ENCODE peak calls at places on chromosomes 6 and 20, in ten cellular contexts. U, P, Q, J, F, H, Z, R, T and E are unnamed samples.
A peak's percentile ranks its signal among the peaks of the same experiment; 100 is the strongest.

GRCh38 chr20:1298166-1298565 is 30.8 kb downstream of the SDCBP2 start:
- DNase-seq in U (no peak), P (no peak), Q (no peak), J (no peak), F (no peak), H (no peak), Z (no peak), R (no peak), T (no peak), E (no peak)

GRCh38 chr6:150547511-150548222 is 52.0 kb upstream of the PLEKHG1 start:
- DNase-seq in U (no peak), P (no peak), Q (no peak), J (no peak), F (no peak), H (no peak), Z (no peak), R (no peak), T (peak; percentile 9), E (no peak)

GRCh38 chr20:45592574-45593189 is 13.6 kb upstream of the WFDC8 start:
- DNase-seq in U (no peak), P (no peak), Q (no peak), J (no peak), F (no peak), H (no peak), Z (peak; percentile 25), R (peak; percentile 83), T (no peak), E (no peak)

GRCh38 chr6:149651056-149651455 is 2.5 kb upstream of the KATNA1 start:
- DNase-seq in U (no peak), P (no peak), Q (no peak), J (no peak), F (no peak), H (no peak), Z (no peak), R (no peak), T (no peak), E (no peak)

GRCh38 chr6:392441-393390 is 1.2 kb downstream of the IRF4 start:
- DNase-seq in U (no peak), P (no peak), Q (no peak), J (no peak), F (no peak), H (no peak), Z (no peak), R (no peak), T (no peak), E (no peak)

GRCh38 chr20:39822667-39823066 is 860.5 kb downstream of the DHX35 start:
- DNase-seq in U (no peak), P (no peak), Q (no peak), J (no peak), F (no peak), H (no peak), Z (no peak), R (no peak), T (no peak), E (no peak)

GRCh38 chr6:111722220-111722731 is 116.6 kb upstream of the TRAF3IP2 start:
- DNase-seq in U (no peak), P (no peak), Q (no peak), J (no peak), F (no peak), H (no peak), Z (no peak), R (no peak), T (no peak), E (no peak)

GRCh38 chr6:89940225-89941027 is 46.2 kb downstream of the GJA10 start:
- DNase-seq in U (peak; percentile 82), P (peak; percentile 78), Q (peak; percentile 85), J (peak; percentile 72), F (no peak), H (peak; percentile 71), Z (peak; percentile 70), R (peak; percentile 68), T (peak; percentile 70), E (peak; percentile 48)

GRCh38 chr6:52574709-52575489 is 2.0 kb downstream of the TRAM2 start:
- DNase-seq in U (peak; percentile 73), P (no peak), Q (peak; percentile 75), J (peak; percentile 43), F (no peak), H (peak; percentile 78), Z (no peak), R (no peak), T (peak; percentile 33), E (no peak)

GRCh38 chr6:170296746-170297576 is 6.1 kb upstream of the DLL1 start:
- DNase-seq in U (no peak), P (no peak), Q (no peak), J (no peak), F (no peak), H (no peak), Z (no peak), R (no peak), T (no peak), E (no peak)

GRCh38 chr20:40361916-40362315 is 327.1 kb downstream of the MAFB start:
- DNase-seq in U (no peak), P (no peak), Q (no peak), J (no peak), F (no peak), H (no peak), Z (no peak), R (no peak), T (no peak), E (no peak)

GRCh38 chr6:15627829-15628228 is 35.0 kb downstream of the DTNBP1 start:
- DNase-seq in U (no peak), P (no peak), Q (no peak), J (no peak), F (no peak), H (no peak), Z (no peak), R (no peak), T (no peak), E (no peak)

GRCh38 chr6:79045966-79046365 is 32.1 kb downstream of the PHIP start:
- DNase-seq in U (no peak), P (no peak), Q (no peak), J (no peak), F (no peak), H (no peak), Z (no peak), R (no peak), T (no peak), E (no peak)

GRCh38 chr20:63272105-63273078 is at the start of gene ARFGAP1:
- DNase-seq in U (peak; percentile 94), P (peak; percentile 85), Q (peak; percentile 77), J (peak; percentile 81), F (peak; percentile 30), H (peak; percentile 92), Z (peak; percentile 88), R (peak; percentile 61), T (peak; percentile 76), E (peak; percentile 97)
- TF ChIP-seq POLR2A in U (peak; percentile 27), P (peak; percentile 69), Q (no peak), J (peak; percentile 49), F (peak; percentile 45), H (peak; percentile 58), Z (peak; percentile 78), R (peak; percentile 38), T (peak; percentile 57), E (peak; percentile 92)

DNA sequence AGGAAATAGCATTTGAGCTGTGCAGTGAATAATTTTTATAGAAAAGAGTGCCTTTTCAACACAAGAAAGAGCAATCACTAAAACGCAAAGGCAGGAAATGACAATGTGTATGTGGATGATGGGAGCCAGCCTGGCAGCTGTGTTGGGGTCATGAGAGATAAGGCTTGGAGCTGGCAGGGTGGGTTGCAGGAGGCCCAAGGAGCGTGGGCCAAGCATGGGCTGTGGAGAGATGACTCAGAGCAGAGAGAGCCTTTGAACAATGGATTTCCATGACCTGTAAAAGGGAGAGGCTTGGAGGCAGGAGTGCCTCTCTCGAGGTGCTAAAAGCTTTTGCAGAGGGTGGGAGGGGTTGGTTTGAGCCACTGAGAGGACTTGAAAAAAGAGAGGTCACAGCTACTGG is 6.6 kb upstream of the TBC1D7 start:
- DNase-seq in U (no peak), P (no peak), Q (no peak), J (no peak), F (no peak), H (no peak), Z (no peak), R (no peak), T (no peak), E (no peak)
- TF ChIP-seq POLR2A in U (no peak), P (no peak), Q (no peak), J (no peak), F (no peak), H (no peak), Z (no peak), R (no peak), T (no peak), E (no peak)

GRCh38 chr20:31607640-31608255 is 2.7 kb downstream of the ID1 start:
- DNase-seq in U (no peak), P (no peak), Q (no peak), J (no peak), F (no peak), H (no peak), Z (peak; percentile 42), R (peak; percentile 43), T (no peak), E (no peak)

GRCh38 chr20:31606678-31606927 is 1.5 kb downstream of the ID1 start:
- DNase-seq in U (no peak), P (no peak), Q (no peak), J (no peak), F (no peak), H (peak; percentile 27), Z (no peak), R (no peak), T (no peak), E (no peak)

GRCh38 chr20:31605902-31606677 is 1.0 kb downstream of the ID1 start:
- DNase-seq in U (peak; percentile 72), P (peak; percentile 34), Q (no peak), J (no peak), F (no peak), H (peak; percentile 57), Z (no peak), R (no peak), T (no peak), E (no peak)

GRCh38 chr20:31606928-31607639 is 2.0 kb downstream of the ID1 start:
- DNase-seq in U (no peak), P (no peak), Q (no peak), J (no peak), F (no peak), H (peak; percentile 55), Z (peak; percentile 80), R (peak; percentile 93), T (no peak), E (peak; percentile 60)

DNA sequence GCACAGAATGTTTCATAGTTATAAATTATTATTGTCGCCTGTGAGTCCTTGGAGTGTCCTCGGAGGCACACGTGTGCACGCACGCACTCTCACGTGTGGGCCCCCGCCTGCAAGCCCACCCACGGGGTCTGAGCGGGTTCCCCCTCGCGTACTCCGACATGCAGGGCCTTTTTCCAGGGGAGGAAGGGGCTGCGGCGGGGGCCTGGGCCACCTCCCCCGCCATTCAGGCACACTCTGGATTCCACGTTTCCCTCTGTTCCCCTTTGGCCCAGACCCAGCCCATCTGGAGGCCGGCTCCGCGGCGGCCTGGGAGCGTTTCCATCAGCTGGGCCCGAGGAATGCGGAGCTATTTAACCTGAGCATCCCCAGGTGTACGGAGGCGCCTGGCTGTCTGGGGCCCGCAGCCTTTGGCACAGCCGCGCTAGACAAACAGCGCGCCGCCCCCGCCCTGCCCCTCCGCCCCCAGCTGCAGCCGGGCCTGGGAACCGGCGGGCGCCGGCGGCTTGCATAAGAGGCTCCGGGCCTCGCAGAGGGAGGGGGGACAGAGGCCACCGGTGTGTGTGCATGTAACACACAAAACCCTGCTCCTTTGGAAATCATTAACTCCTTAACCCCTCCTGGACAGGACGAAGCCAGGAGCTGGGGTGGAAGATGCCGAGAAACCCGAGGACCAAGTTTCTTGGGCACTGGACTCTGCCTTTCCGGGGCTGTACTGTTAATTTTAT is 3.3 kb downstream of the ID1 start:
- DNase-seq in U (peak; percentile 87), P (peak; percentile 79), Q (peak; percentile 65), J (peak; percentile 71), F (no peak), H (peak; percentile 92), Z (peak; percentile 95), R (peak; percentile 91), T (peak; percentile 19), E (no peak)
- TF ChIP-seq POLR2A in U (no peak), P (peak; percentile 34), Q (no peak), J (no peak), F (peak; percentile 20), H (peak; percentile 60), Z (peak; percentile 55), R (no peak), T (no peak), E (no peak)

GRCh38 chr6:33297956-33298772 is 578 bp downstream of the RGL2 start:
- DNase-seq in U (peak; percentile 90), P (peak; percentile 87), Q (peak; percentile 90), J (peak; percentile 92), F (no peak), H (peak; percentile 82), Z (peak; percentile 76), R (peak; percentile 80), T (no peak), E (peak; percentile 81)
- TF ChIP-seq POLR2A in U (no peak), P (peak; percentile 56), Q (no peak), J (peak; percentile 84), F (peak; percentile 65), H (peak; percentile 59), Z (no peak), R (peak; percentile 61), T (peak; percentile 26), E (peak; percentile 59)